ENCODE peak calls at places on chromosome 16, in four cellular contexts. Q is HCT116, C is HepG2, O is K562. E is an unnamed sample.

GRCh38 chr16:68792465-68793324 is 50.6 kb upstream of the TANGO6 start:
- DNase-seq in C (peak), Q (no peak), O (no peak), E (no peak)

GRCh38 chr16:918068-918467 is 52.7 kb downstream of the LMF1 start:
- DNase-seq in Q (no peak), O (no peak), C (no peak), E (no peak)

GRCh38 chr16:74735162-74735452 is 34.4 kb upstream of the MLKL start:
- DNase-seq in Q (no peak), O (no peak), C (no peak), E (no peak)

GRCh38 chr16:3235856-3236669 is 1.1 kb upstream of the ZNF200 start:
- DNase-seq in O (peak), Q (no peak), C (no peak), E (no peak)

GRCh38 chr16:29310852-29311314 is 95.6 kb downstream of the NPIPB11 start:
- DNase-seq in O (no peak), Q (no peak), C (peak), E (no peak)

GRCh38 chr16:15690296-15690695 is 40.3 kb downstream of the NDE1 start:
- DNase-seq in C (no peak), O (no peak), Q (no peak), E (no peak)

GRCh38 chr16:48139517-48139916 is 16.3 kb downstream of the ABCC12 start:
- DNase-seq in Q (no peak), O (no peak), C (no peak), E (no peak)

GRCh38 chr16:18024566-18024965 is 312.0 kb downstream of the NPIPA8 start:
- DNase-seq in O (no peak), C (no peak), Q (no peak), E (no peak)

GRCh38 chr16:53504161-53504663 is 1.2 kb upstream of the AKTIP start:
- DNase-seq in Q (no peak), C (no peak), O (no peak), E (no peak)

GRCh38 chr16:87412371-87412995 is 20.3 kb downstream of the MAP1LC3B start:
- DNase-seq in Q (no peak), O (no peak), C (no peak), E (no peak)

GRCh38 chr16:17002557-17002956 is 468.2 kb downstream of the XYLT1 start:
- DNase-seq in C (no peak), Q (no peak), O (no peak), E (no peak)

GRCh38 chr16:86618431-86619262 is 40.3 kb downstream of the FOXL1 start:
- DNase-seq in C (no peak), Q (no peak), O (no peak), E (no peak)

GRCh38 chr16:13552062-13552959 is 367.6 kb upstream of the ERCC4 start:
- DNase-seq in O (no peak), C (no peak), Q (no peak), E (no peak)

GRCh38 chr16:46898006-46898405 is 13.8 kb downstream of the GPT2 start:
- DNase-seq in O (no peak), C (no peak), Q (no peak), E (no peak)

GRCh38 chr16:2471653-2472487 is 773 bp downstream of the NTN3 start:
- DNase-seq in Q (no peak), O (no peak), C (no peak), E (no peak)

GRCh38 chr16:57937861-57938260 is 33.1 kb downstream of the CNGB1 start:
- DNase-seq in O (no peak), Q (no peak), C (no peak), E (no peak)

GRCh38 chr16:73365010-73365409 is 317.1 kb upstream of the ZFHX3 start:
- DNase-seq in Q (no peak), C (no peak), O (no peak), E (no peak)

GRCh38 chr16:6081320-6081976 is 983.9 kb upstream of the EEF2KMT start:
- DNase-seq in C (peak), Q (no peak), O (peak), E (peak)

DNA sequence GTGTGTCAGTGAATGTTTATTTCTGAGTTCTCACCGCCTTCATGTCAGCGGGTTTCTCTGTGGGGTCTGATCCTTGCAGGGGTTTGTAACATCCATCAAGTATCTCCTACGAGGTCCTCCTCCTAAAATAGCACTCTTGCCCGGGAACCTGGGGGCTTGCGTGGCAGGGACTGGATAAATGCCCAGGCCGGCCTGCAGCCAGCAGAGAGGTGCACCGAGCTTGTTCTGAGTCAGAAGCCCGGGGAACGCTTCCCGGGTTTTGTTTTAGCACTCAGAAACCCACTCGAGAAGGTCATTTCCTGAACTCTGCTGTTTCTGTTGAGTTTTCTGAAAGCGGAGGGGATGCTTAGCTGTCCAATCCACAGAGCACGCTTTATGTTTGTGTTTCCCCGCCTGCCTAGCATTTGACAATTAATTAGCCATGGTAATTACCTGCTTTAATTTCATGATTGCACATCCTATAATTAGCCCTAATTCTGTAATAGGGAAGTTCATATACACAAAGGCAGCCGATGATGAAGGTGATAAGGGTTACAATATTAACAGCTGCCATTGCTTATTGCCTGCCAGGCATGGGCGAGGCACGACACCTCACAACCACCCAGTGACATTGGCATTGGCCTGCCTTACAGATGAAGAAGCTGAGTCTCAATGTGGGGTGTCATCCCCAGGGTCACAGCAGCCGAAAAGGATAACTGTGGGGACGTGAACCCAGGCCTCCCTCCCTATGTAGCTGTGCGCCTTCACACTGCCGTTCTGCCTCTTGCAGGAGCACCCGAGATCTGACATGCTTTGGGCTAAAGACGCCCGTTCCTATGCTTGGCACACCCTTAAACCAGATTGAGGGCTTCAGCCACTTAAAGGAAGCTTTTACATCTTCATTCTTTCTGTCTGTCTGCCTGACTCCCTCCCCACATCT is 333.1 kb downstream of the CPPED1 start:
- DNase-seq in O (no peak), Q (no peak), C (no peak), E (no peak)
- TF ChIP-seq SIN3A in O (no peak), Q (no peak), C (no peak), E (no peak)

DNA sequence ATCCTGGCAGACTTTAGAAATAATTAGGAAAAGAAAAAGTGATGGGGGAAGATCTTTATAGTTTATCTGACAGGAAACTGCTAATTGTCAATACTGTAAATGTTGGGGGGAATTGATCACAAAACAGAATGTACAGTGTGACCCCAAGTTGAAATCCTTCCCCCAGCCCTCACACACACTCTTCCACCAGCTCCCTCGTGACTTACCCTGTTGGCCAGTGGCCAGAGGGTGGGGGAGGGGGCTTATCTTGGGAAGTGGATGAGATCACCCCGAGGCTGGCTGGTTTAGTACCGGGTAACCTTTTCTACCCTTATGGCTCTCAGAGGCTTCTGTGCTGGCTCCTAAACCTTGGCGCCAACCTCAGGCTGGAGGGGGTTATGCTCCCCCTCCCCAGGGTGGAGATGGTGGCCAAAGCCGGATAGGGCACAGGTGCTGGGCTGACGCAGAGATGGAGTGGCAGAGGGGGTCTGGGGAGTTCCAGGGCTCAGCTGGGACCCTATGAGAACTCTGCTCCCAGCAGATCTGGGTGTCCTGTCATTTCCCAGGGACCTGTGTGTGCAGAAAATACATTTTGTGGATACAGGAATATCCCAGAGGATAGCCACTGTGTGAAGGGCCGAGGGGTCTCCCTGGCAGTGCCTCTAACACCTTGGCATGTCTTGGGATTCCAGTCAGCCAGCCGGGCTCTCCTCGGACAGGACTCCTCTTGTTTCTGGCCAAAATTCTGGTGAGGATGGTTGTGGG is 18.6 kb downstream of the CDH16 start:
- DNase-seq in Q (no peak), C (peak), O (peak), E (no peak)
- TF ChIP-seq TCF7L2 in Q (no peak), C (no peak), O (no peak), E (no peak)

GRCh38 chr16:64240586-64240985 is 881.3 kb downstream of the CDH11 start:
- DNase-seq in Q (no peak), O (no peak), C (no peak), E (no peak)
- TF ChIP-seq SIN3A in Q (no peak), O (no peak), C (no peak), E (no peak)

GRCh38 chr16:79037429-79038373 is 562.8 kb downstream of the MAF start:
- DNase-seq in Q (no peak), C (peak), O (no peak), E (no peak)

GRCh38 chr16:79047337-79047736 is 553.2 kb downstream of the MAF start:
- DNase-seq in O (peak), C (peak), Q (no peak), E (peak)

GRCh38 chr16:79045191-79045590 is 555.3 kb downstream of the MAF start:
- DNase-seq in O (no peak), C (no peak), Q (no peak), E (no peak)

GRCh38 chr16:79042886-79043285 is 557.7 kb downstream of the MAF start:
- DNase-seq in O (no peak), C (no peak), Q (no peak), E (no peak)

DNA sequence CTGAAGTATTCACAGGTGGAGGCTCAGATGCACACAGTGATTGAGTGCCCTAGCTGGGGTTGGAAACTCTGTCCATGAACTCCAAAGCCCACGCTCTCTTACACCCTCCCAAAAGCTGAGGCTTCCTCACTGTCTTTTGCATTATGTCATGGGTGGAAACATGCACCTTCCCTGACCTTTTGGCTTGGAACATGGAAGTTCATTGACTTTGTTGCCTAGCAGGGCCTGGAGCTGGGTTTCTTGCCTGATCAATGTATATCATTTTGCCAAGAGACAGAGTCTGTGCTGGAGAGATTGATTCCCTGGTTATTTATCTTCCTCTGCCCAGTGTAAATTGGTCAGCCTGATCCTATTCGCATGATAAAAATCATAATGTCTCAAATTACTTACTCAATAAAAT is 558.4 kb downstream of the MAF start:
- DNase-seq in Q (no peak), C (no peak), O (no peak), E (no peak)
- TF ChIP-seq TCF7L2 in Q (no peak), C (no peak), O (no peak), E (no peak)

GRCh38 chr16:84212631-84213030 is 21.7 kb downstream of the ADAD2 start:
- DNase-seq in O (no peak), C (no peak), Q (no peak), E (no peak)

GRCh38 chr16:84207869-84208268 is 16.9 kb downstream of the ADAD2 start:
- DNase-seq in O (no peak), C (no peak), Q (no peak), E (no peak)

GRCh38 chr16:84212154-84212553 is 21.2 kb downstream of the ADAD2 start:
- DNase-seq in C (no peak), Q (no peak), O (no peak), E (no peak)

GRCh38 chr16:84207266-84207665 is 16.3 kb downstream of the ADAD2 start:
- DNase-seq in Q (no peak), C (no peak), O (no peak), E (no peak)

DNA sequence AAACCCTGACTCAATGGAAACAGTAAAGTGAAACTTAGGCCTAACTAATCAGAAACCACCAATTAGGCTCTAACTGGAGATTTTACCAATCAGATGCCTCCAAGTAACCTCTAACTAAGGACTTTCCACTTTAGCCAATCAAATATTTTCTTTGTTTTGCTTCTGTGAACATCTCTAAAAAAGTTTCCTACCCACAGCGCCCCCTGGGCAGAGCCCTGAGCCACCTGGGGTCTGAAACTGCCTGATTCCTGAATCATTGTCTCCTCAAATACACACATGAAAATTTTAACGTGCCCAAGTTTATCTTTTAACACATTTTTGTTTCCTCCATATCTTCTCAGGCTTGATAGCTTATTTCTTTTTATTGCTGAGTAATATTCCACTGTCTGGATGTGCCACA is 19.0 kb downstream of the ADAD2 start:
- DNase-seq in O (no peak), Q (peak), C (no peak), E (no peak)
- TF ChIP-seq SIN3A in O (no peak), Q (no peak), C (no peak), E (no peak)

DNA sequence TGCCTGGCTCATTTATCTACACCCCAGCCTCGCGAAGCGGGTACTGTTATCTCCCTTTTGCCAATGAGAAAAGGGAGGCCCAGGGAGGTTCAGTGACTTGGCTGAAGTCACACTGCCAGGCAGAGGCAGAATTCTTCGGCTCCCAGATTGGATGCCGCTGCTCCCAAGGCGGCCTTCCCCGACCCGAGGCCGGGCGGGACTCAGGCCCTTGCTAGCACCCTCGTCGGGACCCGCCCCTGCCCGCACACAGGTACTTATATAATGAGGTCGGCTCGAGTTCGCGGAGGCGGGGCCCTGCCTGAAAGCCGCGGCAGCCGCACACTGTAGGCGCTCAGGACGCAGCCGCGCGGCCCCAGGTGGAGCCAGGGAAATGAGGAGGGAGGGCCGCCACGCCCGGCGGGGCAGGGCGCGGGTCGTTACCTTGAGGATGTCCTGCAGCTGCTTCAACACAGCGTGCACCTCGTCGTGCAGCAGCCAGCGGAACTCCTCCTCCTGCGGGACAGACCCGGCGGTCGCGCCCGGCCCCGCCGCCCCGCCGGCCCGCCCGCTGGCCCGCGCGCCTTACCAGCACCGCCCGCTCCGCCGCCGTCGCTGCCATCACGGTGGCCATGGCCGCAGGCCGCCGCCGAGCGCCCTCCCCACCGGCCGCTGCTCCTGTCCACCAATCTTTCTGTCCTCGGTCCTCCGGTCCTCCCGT is at the start of gene ROGDI:
- DNase-seq in Q (peak), O (peak), C (peak), E (no peak)
- TF ChIP-seq TCF7L2 in Q (no peak), O (no peak), C (no peak), E (no peak)